ENCODE peak calls at places on chromosomes 12 and 14, in five cellular contexts. D is tibial nerve, I is lower leg skin, A is HFFc6, B is GM12864. T is an unnamed sample.

GRCh38 chr12:27434673-27435565 is 11.6 kb upstream of the SMCO2 start:
- DNase-seq in D (no peak), I (no peak), A (no peak), B (no peak), T (no peak)

GRCh38 chr12:126051611-126052107 is 986.4 kb downstream of the AACS start:
- DNase-seq in D (no peak), I (no peak), A (peak; percentile 1), B (no peak), T (no peak)

GRCh38 chr12:69672195-69672594 is 26.9 kb downstream of the BEST3 start:
- DNase-seq in D (no peak), I (no peak), A (no peak), B (no peak), T (no peak)

GRCh38 chr12:64385468-64385867 is 5.1 kb downstream of the C12orf56 start:
- DNase-seq in D (no peak), I (no peak), A (peak; percentile 12), B (no peak), T (no peak)

GRCh38 chr12:96210376-96211055 is 16.3 kb downstream of the ELK3 start:
- DNase-seq in D (no peak), I (no peak), A (no peak), B (no peak), T (no peak)

GRCh38 chr14:93789366-93790130 is 1.3 kb upstream of the PRIMA1 start:
- DNase-seq in D (no peak), I (no peak), A (no peak), B (no peak), T (no peak)

GRCh38 chr12:96056646-96057455 is 21.5 kb upstream of the LTA4H start:
- DNase-seq in D (no peak), I (peak; percentile 10), A (no peak), B (no peak), T (no peak)

GRCh38 chr12:4734625-4735196 is 14.5 kb downstream of the GALNT8 start:
- DNase-seq in D (no peak), I (no peak), A (no peak), B (no peak), T (no peak)

GRCh38 chr14:61444215-61444768 is 122.9 kb downstream of the PRKCH start:
- DNase-seq in D (no peak), I (no peak), A (no peak), B (peak; percentile 57), T (peak; percentile 78)

GRCh38 chr12:124381454-124382207 is 86.7 kb downstream of the RFLNA start:
- DNase-seq in D (peak; percentile 91), I (peak; percentile 98), A (peak; percentile 78), B (no peak), T (peak; percentile 52)

GRCh38 chr14:100383727-100384158 is 60.6 kb downstream of the SLC25A47 start:
- DNase-seq in D (peak; percentile 29), I (peak; percentile 90), A (peak; percentile 33), B (no peak), T (no peak)

GRCh38 chr14:82565825-82566224 is 1032.2 kb upstream of the SEL1L start:
- DNase-seq in D (no peak), I (no peak), A (no peak), B (no peak), T (no peak)

GRCh38 chr12:42565633-42566032 is 23.9 kb downstream of the PRICKLE1 start:
- DNase-seq in D (no peak), I (no peak), A (no peak), B (no peak), T (no peak)

GRCh38 chr12:4506870-4507269 is 31.8 kb upstream of the RAD51AP1 start:
- DNase-seq in D (no peak), I (no peak), A (peak; percentile 61), B (peak; percentile 67), T (no peak)

GRCh38 chr14:106556665-106557289 is 1030.4 kb downstream of the TMEM121 start:
- DNase-seq in D (peak; percentile 11), I (peak; percentile 86), A (no peak), B (no peak), T (peak; percentile 60)

GRCh38 chr12:57782608-57783465 is at the start of gene TSFM:
- DNase-seq in D (peak; percentile 99), I (peak; percentile 99), A (peak; percentile 93), B (peak; percentile 87), T (peak; percentile 86)

DNA sequence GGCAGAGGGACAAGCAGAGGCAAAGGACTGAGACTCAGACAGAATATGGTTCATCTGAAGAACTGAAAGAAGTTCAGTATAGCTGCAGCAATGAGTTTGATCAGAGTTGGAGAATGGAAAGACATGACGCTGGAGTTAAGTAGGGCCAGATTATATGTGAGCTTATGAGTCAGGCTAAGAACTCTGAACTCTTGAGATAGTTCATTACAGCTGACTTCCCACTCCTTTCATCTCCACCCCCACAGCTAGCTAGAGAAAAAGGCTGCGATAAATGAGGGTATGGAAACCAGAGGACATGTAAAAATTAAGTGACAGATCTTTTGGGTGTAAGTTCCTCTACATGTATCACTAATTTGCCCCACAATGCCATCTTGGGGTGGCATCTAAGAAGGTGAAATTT is 28.7 kb downstream of the PYM1 start:
- DNase-seq in D (no peak), I (no peak), A (peak; percentile 1), B (no peak), T (no peak)
- TF ChIP-seq CTCF in D (no peak), I (no peak), A (no peak), B (no peak), T (no peak)

DNA sequence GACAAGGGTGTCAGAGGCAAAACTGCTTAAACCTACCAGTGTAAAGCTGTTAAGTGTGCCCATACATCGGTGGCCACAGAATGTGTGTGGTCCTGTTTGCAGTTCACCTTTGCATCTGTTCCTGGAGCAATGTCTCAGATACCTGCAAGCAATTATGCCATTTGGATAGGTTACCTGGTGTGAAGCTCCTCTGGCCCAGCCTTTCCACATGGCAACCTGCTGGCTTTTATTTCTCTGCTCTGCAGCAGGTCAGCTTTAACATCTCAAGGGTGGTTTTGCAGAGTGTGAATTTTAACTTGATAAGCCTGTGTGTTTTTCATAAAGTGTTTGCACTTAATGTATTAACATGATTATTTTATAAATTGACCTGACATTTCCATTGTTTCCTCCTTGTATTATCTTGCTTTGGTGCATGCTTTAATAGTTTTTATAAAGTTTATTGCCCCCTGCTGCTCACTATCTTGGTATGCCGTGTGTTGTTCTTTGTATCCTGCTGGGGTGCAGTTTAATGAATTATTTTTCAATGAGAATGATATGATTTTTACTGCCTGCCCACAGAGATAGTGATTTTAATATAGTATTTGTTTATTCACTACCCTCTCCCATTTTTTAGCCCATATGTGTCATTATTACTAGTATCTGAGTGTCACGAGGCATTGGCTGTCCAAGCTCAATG is 403.8 kb downstream of the NPAS3 start:
- DNase-seq in D (no peak), I (no peak), A (no peak), B (no peak), T (no peak)
- TF ChIP-seq CTCF in D (no peak), I (no peak), A (no peak), B (no peak), T (no peak)

GRCh38 chr12:75782182-75782581 is 249.4 kb downstream of the PHLDA1 start:
- DNase-seq in D (no peak), I (no peak), A (no peak), B (no peak), T (no peak)

GRCh38 chr12:75790219-75790618 is 241.4 kb downstream of the PHLDA1 start:
- DNase-seq in D (no peak), I (no peak), A (peak; percentile 10), B (no peak), T (no peak)

GRCh38 chr12:75783093-75783877 is 248.3 kb downstream of the PHLDA1 start:
- DNase-seq in D (no peak), I (no peak), A (peak; percentile 11), B (no peak), T (no peak)

GRCh38 chr12:75784591-75784990 is 247.0 kb downstream of the PHLDA1 start:
- DNase-seq in D (no peak), I (peak; percentile 89), A (peak; percentile 1), B (no peak), T (peak; percentile 43)

GRCh38 chr12:75786071-75786470 is 245.5 kb downstream of the PHLDA1 start:
- DNase-seq in D (no peak), I (no peak), A (no peak), B (no peak), T (no peak)
- TF ChIP-seq CTCF in D (no peak), I (no peak), A (no peak), B (no peak), T (no peak)

DNA sequence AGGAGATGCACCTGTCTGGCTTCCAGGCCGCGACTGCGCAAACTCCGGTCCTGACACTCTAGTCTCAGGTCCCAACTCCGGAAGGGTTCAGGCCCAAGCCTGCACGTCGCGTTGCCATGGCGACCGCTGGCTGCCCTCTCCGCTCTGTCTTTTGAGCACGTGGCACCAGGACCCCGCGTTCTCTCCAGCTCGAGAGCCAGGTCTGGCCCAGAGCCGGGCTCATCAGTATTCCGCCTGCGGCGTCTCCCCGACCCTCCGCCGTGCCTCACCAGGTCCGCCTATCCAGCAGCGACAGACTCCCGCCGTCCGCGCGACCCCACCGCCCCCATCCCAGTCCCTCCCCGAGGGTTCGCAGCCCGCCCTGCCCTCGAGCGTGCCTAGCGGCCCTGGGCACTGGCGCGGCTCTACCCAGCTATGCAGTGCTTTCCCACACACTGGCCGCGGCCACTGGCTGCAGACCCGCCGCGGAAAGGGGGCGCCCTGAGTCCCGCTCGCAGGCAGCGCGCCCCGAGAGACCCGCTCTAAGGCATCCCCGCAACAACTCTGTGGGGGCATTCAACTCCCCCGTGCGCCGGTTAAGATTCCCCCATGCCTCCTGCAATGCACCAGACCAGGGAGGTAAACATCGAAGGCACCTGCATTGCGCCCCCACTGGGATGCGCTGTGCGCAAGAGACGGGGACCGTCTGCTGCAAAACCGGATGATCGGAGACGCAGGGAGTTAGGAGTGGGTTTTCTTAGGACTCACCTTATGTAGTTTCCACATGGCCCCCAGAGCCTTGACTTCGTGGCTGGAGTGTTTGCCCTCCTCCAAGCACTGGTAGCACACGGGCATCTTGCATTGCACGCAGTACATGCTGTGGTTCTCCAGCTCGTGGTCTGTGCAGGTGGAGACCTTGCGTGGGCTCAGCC is 1.3 kb downstream of the TRIM9 start:
- DNase-seq in D (no peak), I (peak; percentile 87), A (no peak), B (peak; percentile 19), T (no peak)
- TF ChIP-seq CTCF in D (peak; percentile 39), I (no peak), A (peak; percentile 18), B (peak; percentile 69), T (peak; percentile 15)

GRCh38 chr12:51174501-51174900 is 1.6 kb upstream of the TFCP2 start:
- DNase-seq in D (no peak), I (no peak), A (no peak), B (no peak), T (no peak)
- TF ChIP-seq CTCF in D (no peak), I (no peak), A (no peak), B (no peak), T (no peak)

GRCh38 chr14:58641509-58641908 is 3.7 kb downstream of the DACT1 start:
- DNase-seq in D (no peak), I (no peak), A (no peak), B (no peak), T (no peak)
- TF ChIP-seq CTCF in D (no peak), I (no peak), A (peak; percentile 59), B (no peak), T (no peak)

DNA sequence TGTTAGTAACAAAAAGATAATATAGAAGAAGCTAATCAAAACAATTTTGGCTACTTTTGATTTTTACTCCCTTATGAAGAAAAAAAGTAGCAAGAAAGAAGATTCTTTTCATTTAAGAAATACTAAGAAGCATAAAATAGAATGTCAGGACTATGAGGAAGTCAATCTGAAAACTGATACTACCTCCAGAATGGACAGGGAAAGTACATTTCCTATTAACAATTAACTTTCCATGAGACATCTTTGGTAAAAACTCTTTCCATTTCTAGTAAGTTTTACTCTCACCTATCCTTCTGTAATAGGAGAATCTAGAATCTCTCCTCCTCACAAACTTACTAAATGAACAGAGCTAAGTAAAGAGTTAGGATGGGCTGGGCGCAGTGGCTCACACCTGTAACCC is 51.3 kb upstream of the NPFF start:
- DNase-seq in D (no peak), I (no peak), A (no peak), B (no peak), T (no peak)
- TF ChIP-seq CTCF in D (no peak), I (no peak), A (no peak), B (no peak), T (no peak)

GRCh38 chr12:118680361-118680963 is 300.9 kb upstream of the SRRM4 start:
- DNase-seq in D (peak; percentile 7), I (no peak), A (no peak), B (no peak), T (no peak)
- TF ChIP-seq CTCF in D (no peak), I (no peak), A (no peak), B (no peak), T (no peak)

T was measured in HL-60.